ENCODE peak calls at places on chromosomes 13 and 19, in five cellular contexts. Z is T-cell, E is progenitor cell of endocrine pancreas, G is AG09309, C is stromal cell of bone marrow. S is an unnamed sample.

GRCh38 chr19:39099341-39099740 is 15.2 kb downstream of the ACP7 start:
- DNase-seq in Z (no peak), E (no peak), G (no peak), C (no peak), S (no peak)

GRCh38 chr13:77521595-77522367 is 13.7 kb upstream of the SCEL start:
- DNase-seq in Z (no peak), E (no peak), G (no peak), C (no peak), S (no peak)

GRCh38 chr13:74073231-74073630 is 61.0 kb downstream of the KLF12 start:
- DNase-seq in Z (no peak), E (no peak), G (no peak), C (no peak), S (no peak)

GRCh38 chr19:17021328-17021727 is 5.3 kb downstream of the CPAMD8 start:
- DNase-seq in Z (no peak), E (no peak), G (no peak), C (no peak), S (no peak)

GRCh38 chr19:51108805-51109146 is 567 bp upstream of the CTU1 start:
- DNase-seq in Z (no peak), E (no peak), G (no peak), C (no peak), S (no peak)

GRCh38 chr19:58559275-58560006 is 1.0 kb upstream of the UBE2M start:
- DNase-seq in Z (no peak), E (peak; percentile 74), G (peak; percentile 74), C (peak; percentile 86), S (no peak)

GRCh38 chr13:42337808-42338600 is 66.1 kb downstream of the AKAP11 start:
- DNase-seq in Z (no peak), E (no peak), G (no peak), C (no peak), S (no peak)

GRCh38 chr13:31045621-31046081 is 113.2 kb downstream of the TEX26 start:
- DNase-seq in Z (peak; percentile 13), E (no peak), G (peak; percentile 76), C (peak; percentile 90), S (peak; percentile 89)

GRCh38 chr19:49672131-49672919 is 4.7 kb upstream of the PRMT1 start:
- DNase-seq in Z (peak; percentile 52), E (peak; percentile 83), G (no peak), C (no peak), S (no peak)